ENCODE peak calls at places on chromosome 18, in seven cellular contexts. One of them, this sample, is unnamed.

GRCh38 chr18:13621886-13622619 is 104.3 kb downstream of the FAM210A start:
- DNase-seq in HepG2: no peak
- DNase-seq in progenitor cell of endocrine pancreas: no peak
- DNase-seq in stimulated activated CD4-positive, alpha-beta T cell treated with anti-CD3 and anti-CD28 coated beads, Interleukin-4, amount 100 ng/mL, for 1 hour: no peak
- DNase-seq in astrocyte of the spinal cord: no peak
- DNase-seq in mesenchymal stem cell: no peak
- DNase-seq in A549: no peak
- DNase-seq in this sample: no peak

GRCh38 chr18:13394794-13395193 is 176.2 kb downstream of the LDLRAD4 start:
- DNase-seq in HepG2: no peak
- DNase-seq in progenitor cell of endocrine pancreas: no peak
- DNase-seq in stimulated activated CD4-positive, alpha-beta T cell treated with anti-CD3 and anti-CD28 coated beads, Interleukin-4, amount 100 ng/mL, for 1 hour: no peak
- DNase-seq in astrocyte of the spinal cord: no peak
- DNase-seq in mesenchymal stem cell: no peak
- DNase-seq in A549: no peak
- DNase-seq in this sample: no peak

GRCh38 chr18:44181951-44182350 is 498.7 kb upstream of the SETBP1 start:
- DNase-seq in HepG2: no peak
- DNase-seq in progenitor cell of endocrine pancreas: no peak
- DNase-seq in stimulated activated CD4-positive, alpha-beta T cell treated with anti-CD3 and anti-CD28 coated beads, Interleukin-4, amount 100 ng/mL, for 1 hour: no peak
- DNase-seq in astrocyte of the spinal cord: no peak
- DNase-seq in mesenchymal stem cell: no peak
- DNase-seq in A549: no peak
- DNase-seq in this sample: no peak

GRCh38 chr18:77608807-77609206 is 359.2 kb downstream of the GALR1 start:
- DNase-seq in HepG2: no peak
- DNase-seq in progenitor cell of endocrine pancreas: no peak
- DNase-seq in stimulated activated CD4-positive, alpha-beta T cell treated with anti-CD3 and anti-CD28 coated beads, Interleukin-4, amount 100 ng/mL, for 1 hour: no peak
- DNase-seq in astrocyte of the spinal cord: no peak
- DNase-seq in mesenchymal stem cell: no peak
- DNase-seq in A549: no peak
- DNase-seq in this sample: no peak

GRCh38 chr18:28177828-28178635 is 1.1 kb upstream of the CDH2 start:
- DNase-seq in HepG2: peak; percentile 18
- DNase-seq in progenitor cell of endocrine pancreas: peak; percentile 78
- DNase-seq in stimulated activated CD4-positive, alpha-beta T cell treated with anti-CD3 and anti-CD28 coated beads, Interleukin-4, amount 100 ng/mL, for 1 hour: no peak
- DNase-seq in astrocyte of the spinal cord: peak; percentile 70
- DNase-seq in mesenchymal stem cell: peak; percentile 62
- DNase-seq in A549: peak; percentile 51
- DNase-seq in this sample: peak; percentile 78

GRCh38 chr18:71630686-71631085 is 913.5 kb downstream of the CBLN2 start:
- DNase-seq in HepG2: no peak
- DNase-seq in progenitor cell of endocrine pancreas: no peak
- DNase-seq in stimulated activated CD4-positive, alpha-beta T cell treated with anti-CD3 and anti-CD28 coated beads, Interleukin-4, amount 100 ng/mL, for 1 hour: no peak
- DNase-seq in astrocyte of the spinal cord: peak; percentile 34
- DNase-seq in mesenchymal stem cell: no peak
- DNase-seq in A549: no peak
- DNase-seq in this sample: no peak

GRCh38 chr18:13112982-13113381 is 105.6 kb upstream of the LDLRAD4 start:
- DNase-seq in HepG2: peak; percentile 81
- DNase-seq in progenitor cell of endocrine pancreas: peak; percentile 37
- DNase-seq in stimulated activated CD4-positive, alpha-beta T cell treated with anti-CD3 and anti-CD28 coated beads, Interleukin-4, amount 100 ng/mL, for 1 hour: no peak
- DNase-seq in astrocyte of the spinal cord: peak; percentile 53
- DNase-seq in mesenchymal stem cell: peak; percentile 50
- DNase-seq in A549: no peak
- DNase-seq in this sample: peak; percentile 41

GRCh38 chr18:24270937-24271380 is 126.7 kb downstream of the OSBPL1A start:
- DNase-seq in HepG2: no peak
- DNase-seq in progenitor cell of endocrine pancreas: no peak
- DNase-seq in stimulated activated CD4-positive, alpha-beta T cell treated with anti-CD3 and anti-CD28 coated beads, Interleukin-4, amount 100 ng/mL, for 1 hour: no peak
- DNase-seq in astrocyte of the spinal cord: peak; percentile 60
- DNase-seq in mesenchymal stem cell: peak; percentile 47
- DNase-seq in A549: no peak
- DNase-seq in this sample: peak; percentile 61

GRCh38 chr18:79299711-79300110 is 96.0 kb upstream of the NFATC1 start:
- DNase-seq in HepG2: no peak
- DNase-seq in progenitor cell of endocrine pancreas: no peak
- DNase-seq in stimulated activated CD4-positive, alpha-beta T cell treated with anti-CD3 and anti-CD28 coated beads, Interleukin-4, amount 100 ng/mL, for 1 hour: no peak
- DNase-seq in astrocyte of the spinal cord: no peak
- DNase-seq in mesenchymal stem cell: no peak
- DNase-seq in A549: no peak
- DNase-seq in this sample: no peak

GRCh38 chr18:35782926-35783325 is 189.6 kb upstream of the RMP24 start:
- DNase-seq in HepG2: no peak
- DNase-seq in progenitor cell of endocrine pancreas: no peak
- DNase-seq in stimulated activated CD4-positive, alpha-beta T cell treated with anti-CD3 and anti-CD28 coated beads, Interleukin-4, amount 100 ng/mL, for 1 hour: no peak
- DNase-seq in astrocyte of the spinal cord: no peak
- DNase-seq in mesenchymal stem cell: no peak
- DNase-seq in A549: no peak
- DNase-seq in this sample: no peak

GRCh38 chr18:2974731-2975130 is 38.2 kb downstream of the LPIN2 start:
- DNase-seq in HepG2: no peak
- DNase-seq in progenitor cell of endocrine pancreas: no peak
- DNase-seq in stimulated activated CD4-positive, alpha-beta T cell treated with anti-CD3 and anti-CD28 coated beads, Interleukin-4, amount 100 ng/mL, for 1 hour: no peak
- DNase-seq in astrocyte of the spinal cord: no peak
- DNase-seq in mesenchymal stem cell: no peak
- DNase-seq in A549: no peak
- DNase-seq in this sample: no peak

GRCh38 chr18:54561864-54562263 is 29.2 kb upstream of the DYNAP start:
- DNase-seq in HepG2: no peak
- DNase-seq in progenitor cell of endocrine pancreas: no peak
- DNase-seq in stimulated activated CD4-positive, alpha-beta T cell treated with anti-CD3 and anti-CD28 coated beads, Interleukin-4, amount 100 ng/mL, for 1 hour: no peak
- DNase-seq in astrocyte of the spinal cord: no peak
- DNase-seq in mesenchymal stem cell: no peak
- DNase-seq in A549: no peak
- DNase-seq in this sample: no peak

GRCh38 chr18:77167276-77167675 is 34.7 kb upstream of the MBP start:
- DNase-seq in HepG2: no peak
- DNase-seq in progenitor cell of endocrine pancreas: no peak
- DNase-seq in stimulated activated CD4-positive, alpha-beta T cell treated with anti-CD3 and anti-CD28 coated beads, Interleukin-4, amount 100 ng/mL, for 1 hour: no peak
- DNase-seq in astrocyte of the spinal cord: no peak
- DNase-seq in mesenchymal stem cell: no peak
- DNase-seq in A549: no peak
- DNase-seq in this sample: peak; percentile 43

GRCh38 chr18:79545255-79545654 is 134.3 kb upstream of the CTDP1 start:
- DNase-seq in HepG2: no peak
- DNase-seq in progenitor cell of endocrine pancreas: no peak
- DNase-seq in stimulated activated CD4-positive, alpha-beta T cell treated with anti-CD3 and anti-CD28 coated beads, Interleukin-4, amount 100 ng/mL, for 1 hour: no peak
- DNase-seq in astrocyte of the spinal cord: no peak
- DNase-seq in mesenchymal stem cell: no peak
- DNase-seq in A549: no peak
- DNase-seq in this sample: no peak

GRCh38 chr18:61917870-61918269 is 25.1 kb upstream of the RNF152 start:
- DNase-seq in HepG2: no peak
- DNase-seq in progenitor cell of endocrine pancreas: no peak
- DNase-seq in stimulated activated CD4-positive, alpha-beta T cell treated with anti-CD3 and anti-CD28 coated beads, Interleukin-4, amount 100 ng/mL, for 1 hour: no peak
- DNase-seq in astrocyte of the spinal cord: no peak
- DNase-seq in mesenchymal stem cell: no peak
- DNase-seq in A549: no peak
- DNase-seq in this sample: no peak

GRCh38 chr18:2932247-2933181 is 80.4 kb downstream of the LPIN2 start:
- DNase-seq in HepG2: peak; percentile 62
- DNase-seq in progenitor cell of endocrine pancreas: no peak
- DNase-seq in stimulated activated CD4-positive, alpha-beta T cell treated with anti-CD3 and anti-CD28 coated beads, Interleukin-4, amount 100 ng/mL, for 1 hour: no peak
- DNase-seq in astrocyte of the spinal cord: peak; percentile 72
- DNase-seq in mesenchymal stem cell: peak; percentile 68
- DNase-seq in A549: peak; percentile 21
- DNase-seq in this sample: peak; percentile 72

GRCh38 chr18:3704556-3705162 is 254.7 kb downstream of the TGIF1 start:
- DNase-seq in HepG2: no peak
- DNase-seq in progenitor cell of endocrine pancreas: no peak
- DNase-seq in stimulated activated CD4-positive, alpha-beta T cell treated with anti-CD3 and anti-CD28 coated beads, Interleukin-4, amount 100 ng/mL, for 1 hour: no peak
- DNase-seq in astrocyte of the spinal cord: peak; percentile 33
- DNase-seq in mesenchymal stem cell: no peak
- DNase-seq in A549: no peak
- DNase-seq in this sample: no peak

GRCh38 chr18:79942786-79943607 is 8.5 kb downstream of the SLC66A2 start:
- DNase-seq in HepG2: no peak
- DNase-seq in progenitor cell of endocrine pancreas: no peak
- DNase-seq in stimulated activated CD4-positive, alpha-beta T cell treated with anti-CD3 and anti-CD28 coated beads, Interleukin-4, amount 100 ng/mL, for 1 hour: no peak
- DNase-seq in astrocyte of the spinal cord: no peak
- DNase-seq in mesenchymal stem cell: no peak
- DNase-seq in A549: no peak
- DNase-seq in this sample: no peak

GRCh38 chr18:38688402-38688801 is 1122.8 kb upstream of the CELF4 start:
- DNase-seq in HepG2: no peak
- DNase-seq in progenitor cell of endocrine pancreas: no peak
- DNase-seq in stimulated activated CD4-positive, alpha-beta T cell treated with anti-CD3 and anti-CD28 coated beads, Interleukin-4, amount 100 ng/mL, for 1 hour: no peak
- DNase-seq in astrocyte of the spinal cord: no peak
- DNase-seq in mesenchymal stem cell: no peak
- DNase-seq in A549: no peak
- DNase-seq in this sample: no peak

GRCh38 chr18:23302852-23303527 is 150.1 kb upstream of the RIOK3 start:
- DNase-seq in HepG2: no peak
- DNase-seq in progenitor cell of endocrine pancreas: no peak
- DNase-seq in stimulated activated CD4-positive, alpha-beta T cell treated with anti-CD3 and anti-CD28 coated beads, Interleukin-4, amount 100 ng/mL, for 1 hour: no peak
- DNase-seq in astrocyte of the spinal cord: peak; percentile 94
- DNase-seq in mesenchymal stem cell: peak; percentile 96
- DNase-seq in A549: no peak
- DNase-seq in this sample: peak; percentile 97

GRCh38 chr18:70840649-70841048 is 551.8 kb downstream of the SOCS6 start:
- DNase-seq in HepG2: peak; percentile 9
- DNase-seq in progenitor cell of endocrine pancreas: no peak
- DNase-seq in stimulated activated CD4-positive, alpha-beta T cell treated with anti-CD3 and anti-CD28 coated beads, Interleukin-4, amount 100 ng/mL, for 1 hour: no peak
- DNase-seq in astrocyte of the spinal cord: no peak
- DNase-seq in mesenchymal stem cell: no peak
- DNase-seq in A549: no peak
- DNase-seq in this sample: no peak

GRCh38 chr18:43049021-43049420 is 66.5 kb downstream of the RIT2 start:
- DNase-seq in HepG2: no peak
- DNase-seq in progenitor cell of endocrine pancreas: no peak
- DNase-seq in stimulated activated CD4-positive, alpha-beta T cell treated with anti-CD3 and anti-CD28 coated beads, Interleukin-4, amount 100 ng/mL, for 1 hour: no peak
- DNase-seq in astrocyte of the spinal cord: peak; percentile 65
- DNase-seq in mesenchymal stem cell: peak; percentile 88
- DNase-seq in A549: no peak
- DNase-seq in this sample: no peak

GRCh38 chr18:42182728-42183700 is 228.0 kb downstream of the PIK3C3 start:
- DNase-seq in HepG2: no peak
- DNase-seq in progenitor cell of endocrine pancreas: no peak
- DNase-seq in stimulated activated CD4-positive, alpha-beta T cell treated with anti-CD3 and anti-CD28 coated beads, Interleukin-4, amount 100 ng/mL, for 1 hour: no peak
- DNase-seq in astrocyte of the spinal cord: peak; percentile 56
- DNase-seq in mesenchymal stem cell: peak; percentile 81
- DNase-seq in A549: no peak
- DNase-seq in this sample: peak; percentile 35

GRCh38 chr18:45672637-45673036 is 51.3 kb upstream of the SLC14A1 start:
- DNase-seq in HepG2: no peak
- DNase-seq in progenitor cell of endocrine pancreas: no peak
- DNase-seq in stimulated activated CD4-positive, alpha-beta T cell treated with anti-CD3 and anti-CD28 coated beads, Interleukin-4, amount 100 ng/mL, for 1 hour: no peak
- DNase-seq in astrocyte of the spinal cord: no peak
- DNase-seq in mesenchymal stem cell: no peak
- DNase-seq in A549: no peak
- DNase-seq in this sample: no peak

GRCh38 chr18:68215931-68216330 is 499.0 kb downstream of the TMX3 start:
- DNase-seq in HepG2: no peak
- DNase-seq in progenitor cell of endocrine pancreas: no peak
- DNase-seq in stimulated activated CD4-positive, alpha-beta T cell treated with anti-CD3 and anti-CD28 coated beads, Interleukin-4, amount 100 ng/mL, for 1 hour: no peak
- DNase-seq in astrocyte of the spinal cord: peak; percentile 36
- DNase-seq in mesenchymal stem cell: peak; percentile 38
- DNase-seq in A549: no peak
- DNase-seq in this sample: peak; percentile 94

GRCh38 chr18:12032786-12033642 is 51.7 kb downstream of the IMPA2 start:
- DNase-seq in HepG2: no peak
- DNase-seq in progenitor cell of endocrine pancreas: no peak
- DNase-seq in stimulated activated CD4-positive, alpha-beta T cell treated with anti-CD3 and anti-CD28 coated beads, Interleukin-4, amount 100 ng/mL, for 1 hour: no peak
- DNase-seq in astrocyte of the spinal cord: peak; percentile 58
- DNase-seq in mesenchymal stem cell: peak; percentile 60
- DNase-seq in A549: no peak
- DNase-seq in this sample: peak; percentile 71

GRCh38 chr18:13267517-13267916 is 49.0 kb downstream of the LDLRAD4 start:
- DNase-seq in HepG2: no peak
- DNase-seq in progenitor cell of endocrine pancreas: no peak
- DNase-seq in stimulated activated CD4-positive, alpha-beta T cell treated with anti-CD3 and anti-CD28 coated beads, Interleukin-4, amount 100 ng/mL, for 1 hour: no peak
- DNase-seq in astrocyte of the spinal cord: no peak
- DNase-seq in mesenchymal stem cell: no peak
- DNase-seq in A549: no peak
- DNase-seq in this sample: no peak

GRCh38 chr18:23810396-23810795 is 121.1 kb downstream of the LAMA3 start:
- DNase-seq in HepG2: no peak
- DNase-seq in progenitor cell of endocrine pancreas: no peak
- DNase-seq in stimulated activated CD4-positive, alpha-beta T cell treated with anti-CD3 and anti-CD28 coated beads, Interleukin-4, amount 100 ng/mL, for 1 hour: peak; percentile 11
- DNase-seq in astrocyte of the spinal cord: no peak
- DNase-seq in mesenchymal stem cell: no peak
- DNase-seq in A549: no peak
- DNase-seq in this sample: no peak

GRCh38 chr18:62713651-62714247 is 1.6 kb upstream of the PHLPP1 start:
- DNase-seq in HepG2: no peak
- DNase-seq in progenitor cell of endocrine pancreas: no peak
- DNase-seq in stimulated activated CD4-positive, alpha-beta T cell treated with anti-CD3 and anti-CD28 coated beads, Interleukin-4, amount 100 ng/mL, for 1 hour: no peak
- DNase-seq in astrocyte of the spinal cord: no peak
- DNase-seq in mesenchymal stem cell: no peak
- DNase-seq in A549: no peak
- DNase-seq in this sample: peak; percentile 23

GRCh38 chr18:23528580-23529472 is 25.5 kb downstream of the RMC1 start:
- DNase-seq in HepG2: no peak
- DNase-seq in progenitor cell of endocrine pancreas: no peak
- DNase-seq in stimulated activated CD4-positive, alpha-beta T cell treated with anti-CD3 and anti-CD28 coated beads, Interleukin-4, amount 100 ng/mL, for 1 hour: no peak
- DNase-seq in astrocyte of the spinal cord: no peak
- DNase-seq in mesenchymal stem cell: peak; percentile 21
- DNase-seq in A549: no peak
- DNase-seq in this sample: peak; percentile 82